ENCODE peak calls at places on chromosomes 13 and 19, in five cellular contexts. One of them, this sample, is unnamed.

GRCh38 chr13:49836516-49836915 is 44.0 kb upstream of the KPNA3 start:
- DNase-seq in NCI-H1105: no peak
- DNase-seq in cardiac fibroblast: no peak
- DNase-seq in A172: no peak
- DNase-seq in choroid plexus epithelial cell: peak; percentile 68
- DNase-seq in this sample: no peak

GRCh38 chr13:89878904-89879303 is 1468.6 kb upstream of the MIR17HG start:
- DNase-seq in NCI-H1105: no peak
- DNase-seq in cardiac fibroblast: no peak
- DNase-seq in A172: no peak
- DNase-seq in choroid plexus epithelial cell: no peak
- DNase-seq in this sample: no peak

GRCh38 chr19:42268142-42268703 is 829 bp upstream of the CIC start:
- DNase-seq in NCI-H1105: peak; percentile 100
- DNase-seq in cardiac fibroblast: peak; percentile 100
- DNase-seq in A172: peak; percentile 100
- DNase-seq in choroid plexus epithelial cell: peak; percentile 100
- DNase-seq in this sample: peak; percentile 99

GRCh38 chr19:19137556-19138109 is 645 bp downstream of the TMEM161A start:
- DNase-seq in NCI-H1105: no peak
- DNase-seq in cardiac fibroblast: peak; percentile 15
- DNase-seq in A172: no peak
- DNase-seq in choroid plexus epithelial cell: peak; percentile 12
- DNase-seq in this sample: no peak

GRCh38 chr13:33717775-33718174 is 100.2 kb upstream of the RFC3 start:
- DNase-seq in NCI-H1105: no peak
- DNase-seq in cardiac fibroblast: no peak
- DNase-seq in A172: no peak
- DNase-seq in choroid plexus epithelial cell: no peak
- DNase-seq in this sample: no peak

GRCh38 chr19:45717983-45718650 is 12.6 kb downstream of the FBXO46 start:
- DNase-seq in NCI-H1105: no peak
- DNase-seq in cardiac fibroblast: no peak
- DNase-seq in A172: no peak
- DNase-seq in choroid plexus epithelial cell: peak; percentile 42
- DNase-seq in this sample: no peak

GRCh38 chr19:8096071-8096470 is 43.5 kb downstream of the CCL25 start:
- DNase-seq in NCI-H1105: no peak
- DNase-seq in cardiac fibroblast: no peak
- DNase-seq in A172: no peak
- DNase-seq in choroid plexus epithelial cell: no peak
- DNase-seq in this sample: no peak

GRCh38 chr19:4455742-4456565 is 1.6 kb downstream of the UBXN6 start:
- DNase-seq in NCI-H1105: peak; percentile 75
- DNase-seq in cardiac fibroblast: peak; percentile 88
- DNase-seq in A172: peak; percentile 67
- DNase-seq in choroid plexus epithelial cell: peak; percentile 86
- DNase-seq in this sample: no peak

GRCh38 chr13:110657196-110657595 is 41.9 kb downstream of the NAXD start:
- DNase-seq in NCI-H1105: no peak
- DNase-seq in cardiac fibroblast: no peak
- DNase-seq in A172: no peak
- DNase-seq in choroid plexus epithelial cell: no peak
- DNase-seq in this sample: no peak

GRCh38 chr19:55145241-55145640 is 3.8 kb downstream of the TNNT1 start:
- DNase-seq in NCI-H1105: no peak
- DNase-seq in cardiac fibroblast: no peak
- DNase-seq in A172: no peak
- DNase-seq in choroid plexus epithelial cell: no peak
- DNase-seq in this sample: no peak

GRCh38 chr19:17420267-17420924 is 549 bp downstream of the MVB12A start:
- DNase-seq in NCI-H1105: peak; percentile 27
- DNase-seq in cardiac fibroblast: peak; percentile 22
- DNase-seq in A172: no peak
- DNase-seq in choroid plexus epithelial cell: peak; percentile 13
- DNase-seq in this sample: peak; percentile 20

GRCh38 chr13:42875448-42876269 is 94.3 kb downstream of the FAM216B start:
- DNase-seq in NCI-H1105: no peak
- DNase-seq in cardiac fibroblast: peak; percentile 85
- DNase-seq in A172: no peak
- DNase-seq in choroid plexus epithelial cell: peak; percentile 85
- DNase-seq in this sample: no peak

GRCh38 chr19:11924886-11925583 is at the start of gene ZNF700:
- DNase-seq in NCI-H1105: peak; percentile 97
- DNase-seq in cardiac fibroblast: peak; percentile 91
- DNase-seq in A172: peak; percentile 95
- DNase-seq in choroid plexus epithelial cell: peak; percentile 92
- DNase-seq in this sample: peak; percentile 91

GRCh38 chr13:91836554-91836953 is 438.1 kb downstream of the GPC5 start:
- DNase-seq in NCI-H1105: no peak
- DNase-seq in cardiac fibroblast: no peak
- DNase-seq in A172: no peak
- DNase-seq in choroid plexus epithelial cell: no peak
- DNase-seq in this sample: no peak

GRCh38 chr13:43838909-43839308 is 40.6 kb downstream of the CCDC122 start:
- DNase-seq in NCI-H1105: no peak
- DNase-seq in cardiac fibroblast: peak; percentile 48
- DNase-seq in A172: peak; percentile 71
- DNase-seq in choroid plexus epithelial cell: peak; percentile 58
- DNase-seq in this sample: no peak

GRCh38 chr13:79281335-79281734 is 124.7 kb downstream of the RBM26 start:
- DNase-seq in NCI-H1105: no peak
- DNase-seq in cardiac fibroblast: no peak
- DNase-seq in A172: no peak
- DNase-seq in choroid plexus epithelial cell: no peak
- DNase-seq in this sample: no peak

GRCh38 chr19:1833540-1833939 is 14.7 kb downstream of the REXO1 start:
- DNase-seq in NCI-H1105: no peak
- DNase-seq in cardiac fibroblast: no peak
- DNase-seq in A172: no peak
- DNase-seq in choroid plexus epithelial cell: no peak
- DNase-seq in this sample: no peak

GRCh38 chr13:27820524-27821482 is 28.5 kb downstream of the GSX1 start:
- DNase-seq in NCI-H1105: no peak
- DNase-seq in cardiac fibroblast: no peak
- DNase-seq in A172: no peak
- DNase-seq in choroid plexus epithelial cell: peak; percentile 2
- DNase-seq in this sample: no peak

GRCh38 chr19:10333758-10334339 is 520 bp upstream of the RAVER1 start:
- DNase-seq in NCI-H1105: peak; percentile 11
- DNase-seq in cardiac fibroblast: no peak
- DNase-seq in A172: no peak
- DNase-seq in choroid plexus epithelial cell: peak; percentile 13
- DNase-seq in this sample: no peak

GRCh38 chr19:1654178-1654792 is 1.9 kb upstream of the TCF3 start:
- DNase-seq in NCI-H1105: no peak
- DNase-seq in cardiac fibroblast: no peak
- DNase-seq in A172: no peak
- DNase-seq in choroid plexus epithelial cell: no peak
- DNase-seq in this sample: no peak

GRCh38 chr13:42035905-42036521 is 12.4 kb upstream of the DGKH start:
- DNase-seq in NCI-H1105: no peak
- DNase-seq in cardiac fibroblast: no peak
- DNase-seq in A172: no peak
- DNase-seq in choroid plexus epithelial cell: no peak
- DNase-seq in this sample: no peak

GRCh38 chr19:43575955-43576451 is 402 bp downstream of the PINLYP start:
- DNase-seq in NCI-H1105: no peak
- DNase-seq in cardiac fibroblast: peak; percentile 4
- DNase-seq in A172: no peak
- DNase-seq in choroid plexus epithelial cell: no peak
- DNase-seq in this sample: no peak

GRCh38 chr19:10565028-10565566 is 713 bp downstream of the KRI1 start:
- DNase-seq in NCI-H1105: peak; percentile 57
- DNase-seq in cardiac fibroblast: peak; percentile 43
- DNase-seq in A172: peak; percentile 32
- DNase-seq in choroid plexus epithelial cell: peak; percentile 44
- DNase-seq in this sample: peak; percentile 51

GRCh38 chr13:96172066-96172465 is 82.2 kb downstream of the HS6ST3 start:
- DNase-seq in NCI-H1105: no peak
- DNase-seq in cardiac fibroblast: no peak
- DNase-seq in A172: no peak
- DNase-seq in choroid plexus epithelial cell: no peak
- DNase-seq in this sample: no peak

GRCh38 chr13:71879129-71879535 is 12.1 kb upstream of the DACH1 start:
- DNase-seq in NCI-H1105: peak; percentile 59
- DNase-seq in cardiac fibroblast: peak; percentile 53
- DNase-seq in A172: peak; percentile 29
- DNase-seq in choroid plexus epithelial cell: peak; percentile 66
- DNase-seq in this sample: no peak

GRCh38 chr19:48819366-48819816 is 8.6 kb upstream of the BCAT2 start:
- DNase-seq in NCI-H1105: no peak
- DNase-seq in cardiac fibroblast: peak; percentile 99
- DNase-seq in A172: peak; percentile 83
- DNase-seq in choroid plexus epithelial cell: peak; percentile 81
- DNase-seq in this sample: no peak

GRCh38 chr19:42003506-42004294 is 9.7 kb upstream of the ATP1A3 start:
- DNase-seq in NCI-H1105: no peak
- DNase-seq in cardiac fibroblast: no peak
- DNase-seq in A172: no peak
- DNase-seq in choroid plexus epithelial cell: no peak
- DNase-seq in this sample: no peak

GRCh38 chr13:51619614-51620013 is 35.4 kb downstream of the WDFY2 start:
- DNase-seq in NCI-H1105: no peak
- DNase-seq in cardiac fibroblast: peak; percentile 42
- DNase-seq in A172: peak; percentile 60
- DNase-seq in choroid plexus epithelial cell: peak; percentile 54
- DNase-seq in this sample: no peak

GRCh38 chr19:1466461-1467227 is 12.4 kb downstream of the C19orf25 start:
- DNase-seq in NCI-H1105: no peak
- DNase-seq in cardiac fibroblast: no peak
- DNase-seq in A172: no peak
- DNase-seq in choroid plexus epithelial cell: no peak
- DNase-seq in this sample: no peak

GRCh38 chr19:40366697-40367561 is 18.4 kb downstream of the PLD3 start:
- DNase-seq in NCI-H1105: no peak
- DNase-seq in cardiac fibroblast: peak; percentile 26
- DNase-seq in A172: no peak
- DNase-seq in choroid plexus epithelial cell: peak; percentile 34
- DNase-seq in this sample: no peak

GRCh38 chr19:12655546-12655945 is 11.0 kb downstream of the MAN2B1 start:
- DNase-seq in NCI-H1105: no peak
- DNase-seq in cardiac fibroblast: no peak
- DNase-seq in A172: no peak
- DNase-seq in choroid plexus epithelial cell: no peak
- DNase-seq in this sample: no peak

GRCh38 chr19:3683866-3684816 is 16.1 kb downstream of the PIP5K1C start:
- DNase-seq in NCI-H1105: no peak
- DNase-seq in cardiac fibroblast: no peak
- DNase-seq in A172: peak; percentile 89
- DNase-seq in choroid plexus epithelial cell: peak; percentile 93
- DNase-seq in this sample: no peak

GRCh38 chr13:51520524-51520923 is 63.7 kb upstream of the WDFY2 start:
- DNase-seq in NCI-H1105: no peak
- DNase-seq in cardiac fibroblast: peak; percentile 69
- DNase-seq in A172: no peak
- DNase-seq in choroid plexus epithelial cell: peak; percentile 72
- DNase-seq in this sample: no peak

GRCh38 chr19:1474011-1474764 is 4.8 kb downstream of the C19orf25 start:
- DNase-seq in NCI-H1105: no peak
- DNase-seq in cardiac fibroblast: no peak
- DNase-seq in A172: no peak
- DNase-seq in choroid plexus epithelial cell: no peak
- DNase-seq in this sample: no peak

GRCh38 chr13:46866150-46866549 is 30.7 kb downstream of the HTR2A start:
- DNase-seq in NCI-H1105: no peak
- DNase-seq in cardiac fibroblast: peak; percentile 80
- DNase-seq in A172: peak; percentile 42
- DNase-seq in choroid plexus epithelial cell: peak; percentile 87
- DNase-seq in this sample: no peak